ENCODE peak calls at places on chromosomes 7 and 10, in five cellular contexts. One of them, this sample, is unnamed. For H3K4me1, the result is how much of the 10 kb centered on the place peaks cover.

GRCh38 chr10:11488126-11488525 is 123.3 kb downstream of the USP6NL start:
- DNase-seq in ovary: no peak
- DNase-seq in IMR-90: no peak
- DNase-seq in fibroblast of lung: peak
- DNase-seq in transverse colon: no peak
- DNase-seq in this sample: no peak

GRCh38 chr10:70585555-70586243 is 16.8 kb downstream of the PRF1 start:
- DNase-seq in fibroblast of lung: no peak
- DNase-seq in ovary: no peak
- DNase-seq in transverse colon: no peak
- DNase-seq in IMR-90: no peak
- DNase-seq in this sample: no peak

GRCh38 chr10:127029061-127029460 is 123.8 kb downstream of the DOCK1 start:
- DNase-seq in IMR-90: no peak
- DNase-seq in transverse colon: no peak
- DNase-seq in ovary: no peak
- DNase-seq in fibroblast of lung: no peak
- DNase-seq in this sample: no peak

GRCh38 chr10:95755511-95756004 is 405 bp upstream of the ENTPD1 start:
- DNase-seq in transverse colon: peak
- DNase-seq in ovary: no peak
- DNase-seq in IMR-90: no peak
- DNase-seq in fibroblast of lung: no peak
- DNase-seq in this sample: peak

GRCh38 chr7:26293569-26294308 is 2.1 kb downstream of the SNX10 start:
- DNase-seq in ovary: no peak
- DNase-seq in IMR-90: no peak
- DNase-seq in fibroblast of lung: no peak
- DNase-seq in transverse colon: no peak
- DNase-seq in this sample: no peak

GRCh38 chr7:128794020-128794419 is 2.3 kb downstream of the CCDC136 start:
- DNase-seq in fibroblast of lung: no peak
- DNase-seq in IMR-90: no peak
- DNase-seq in transverse colon: no peak
- DNase-seq in ovary: no peak
- DNase-seq in this sample: no peak

GRCh38 chr10:119025336-119025735 is 4.2 kb upstream of the NANOS1 start:
- DNase-seq in IMR-90: peak
- DNase-seq in fibroblast of lung: peak
- DNase-seq in transverse colon: peak
- DNase-seq in ovary: peak
- DNase-seq in this sample: peak

GRCh38 chr10:71486465-71487114 is 89.9 kb downstream of the CDH23 start:
- DNase-seq in ovary: no peak
- DNase-seq in fibroblast of lung: peak
- DNase-seq in IMR-90: peak
- DNase-seq in transverse colon: peak
- DNase-seq in this sample: no peak

GRCh38 chr10:74092372-74092771 is 58.3 kb downstream of the AP3M1 start:
- DNase-seq in IMR-90: peak
- DNase-seq in transverse colon: no peak
- DNase-seq in fibroblast of lung: no peak
- DNase-seq in ovary: no peak
- DNase-seq in this sample: no peak

GRCh38 chr7:129315916-129316315 is 91.1 kb downstream of the AHCYL2 start:
- DNase-seq in IMR-90: no peak
- DNase-seq in ovary: no peak
- DNase-seq in transverse colon: no peak
- DNase-seq in fibroblast of lung: no peak
- DNase-seq in this sample: no peak

GRCh38 chr7:157690058-157690832 is 353.4 kb downstream of the DNAJB6 start:
- DNase-seq in IMR-90: no peak
- DNase-seq in transverse colon: no peak
- DNase-seq in ovary: no peak
- DNase-seq in fibroblast of lung: no peak
- DNase-seq in this sample: no peak

GRCh38 chr7:85497999-85498398 is 311.1 kb upstream of the SEMA3D start:
- DNase-seq in fibroblast of lung: peak
- DNase-seq in IMR-90: no peak
- DNase-seq in ovary: no peak
- DNase-seq in transverse colon: no peak
- DNase-seq in this sample: no peak

GRCh38 chr7:141991144-141991543 is 4.5 kb upstream of the MGAM start:
- DNase-seq in ovary: no peak
- DNase-seq in fibroblast of lung: no peak
- DNase-seq in transverse colon: no peak
- DNase-seq in IMR-90: no peak
- DNase-seq in this sample: no peak

GRCh38 chr7:132394283-132395003 is 181.8 kb downstream of the PLXNA4 start:
- DNase-seq in fibroblast of lung: no peak
- DNase-seq in ovary: no peak
- DNase-seq in IMR-90: no peak
- DNase-seq in transverse colon: no peak
- DNase-seq in this sample: no peak

GRCh38 chr7:75951506-75951905 is 36.6 kb downstream of the POR start:
- DNase-seq in fibroblast of lung: peak
- DNase-seq in IMR-90: peak
- DNase-seq in transverse colon: no peak
- DNase-seq in ovary: no peak
- DNase-seq in this sample: no peak

GRCh38 chr10:73060738-73061635 is 35.7 kb downstream of the P4HA1 start:
- DNase-seq in transverse colon: no peak
- DNase-seq in ovary: no peak
- DNase-seq in IMR-90: peak
- DNase-seq in fibroblast of lung: peak
- DNase-seq in this sample: no peak

GRCh38 chr7:159015894-159016410 is 128.7 kb downstream of the VIPR2 start:
- DNase-seq in fibroblast of lung: no peak
- DNase-seq in IMR-90: no peak
- DNase-seq in ovary: no peak
- DNase-seq in transverse colon: no peak
- DNase-seq in this sample: no peak

GRCh38 chr10:117967149-117967548 is 79.6 kb downstream of the RAB11FIP2 start:
- DNase-seq in IMR-90: no peak
- DNase-seq in ovary: no peak
- DNase-seq in fibroblast of lung: no peak
- DNase-seq in transverse colon: no peak
- DNase-seq in this sample: no peak

GRCh38 chr7:91514591-91514990 is 250.4 kb downstream of the FZD1 start:
- DNase-seq in IMR-90: no peak
- DNase-seq in fibroblast of lung: no peak
- DNase-seq in transverse colon: no peak
- DNase-seq in ovary: no peak
- DNase-seq in this sample: no peak

GRCh38 chr7:106111671-106112117 is 418 bp downstream of the SYPL1 start:
- DNase-seq in IMR-90: no peak
- DNase-seq in ovary: no peak
- DNase-seq in fibroblast of lung: peak
- DNase-seq in transverse colon: peak
- DNase-seq in this sample: no peak

GRCh38 chr10:72690071-72690755 is 1.7 kb upstream of the MCU start:
- DNase-seq in fibroblast of lung: no peak
- DNase-seq in ovary: no peak
- DNase-seq in IMR-90: no peak
- DNase-seq in transverse colon: no peak
- DNase-seq in this sample: no peak

GRCh38 chr10:71975087-71975890 is 11.1 kb downstream of the CHST3 start:
- DNase-seq in ovary: no peak
- DNase-seq in IMR-90: no peak
- DNase-seq in fibroblast of lung: no peak
- DNase-seq in transverse colon: peak
- DNase-seq in this sample: no peak

GRCh38 chr7:5528071-5528814 is 104.6 kb upstream of the TNRC18 start:
- DNase-seq in fibroblast of lung: peak
- DNase-seq in IMR-90: peak
- DNase-seq in transverse colon: peak
- DNase-seq in ovary: peak
- DNase-seq in this sample: no peak

GRCh38 chr7:37942934-37943610 is 22.6 kb downstream of the EPDR1 start:
- DNase-seq in transverse colon: peak
- DNase-seq in IMR-90: no peak
- DNase-seq in ovary: peak
- DNase-seq in fibroblast of lung: peak
- DNase-seq in this sample: no peak

GRCh38 chr7:37947138-37947839 is 26.8 kb downstream of the EPDR1 start:
- DNase-seq in transverse colon: no peak
- DNase-seq in fibroblast of lung: no peak
- DNase-seq in IMR-90: no peak
- DNase-seq in ovary: no peak
- DNase-seq in this sample: no peak

GRCh38 chr7:37943905-37944736 is 23.7 kb downstream of the EPDR1 start:
- DNase-seq in transverse colon: no peak
- DNase-seq in IMR-90: no peak
- DNase-seq in ovary: peak
- DNase-seq in fibroblast of lung: no peak
- DNase-seq in this sample: no peak

GRCh38 chr7:37945336-37945735 is 24.9 kb downstream of the EPDR1 start:
- DNase-seq in ovary: no peak
- DNase-seq in IMR-90: no peak
- DNase-seq in fibroblast of lung: peak
- DNase-seq in transverse colon: no peak
- DNase-seq in this sample: no peak

GRCh38 chr7:37944737-37945054 is 24.3 kb downstream of the EPDR1 start:
- DNase-seq in transverse colon: no peak
- DNase-seq in ovary: no peak
- DNase-seq in IMR-90: no peak
- DNase-seq in fibroblast of lung: no peak
- DNase-seq in this sample: no peak
- H3K27ac ChIP-seq in transverse colon: no peak
- H3K27ac ChIP-seq in ovary: no peak
- H3K27ac ChIP-seq in IMR-90: no peak
- H3K27ac ChIP-seq in fibroblast of lung: no peak
- H3K27ac ChIP-seq in this sample: no peak

DNA sequence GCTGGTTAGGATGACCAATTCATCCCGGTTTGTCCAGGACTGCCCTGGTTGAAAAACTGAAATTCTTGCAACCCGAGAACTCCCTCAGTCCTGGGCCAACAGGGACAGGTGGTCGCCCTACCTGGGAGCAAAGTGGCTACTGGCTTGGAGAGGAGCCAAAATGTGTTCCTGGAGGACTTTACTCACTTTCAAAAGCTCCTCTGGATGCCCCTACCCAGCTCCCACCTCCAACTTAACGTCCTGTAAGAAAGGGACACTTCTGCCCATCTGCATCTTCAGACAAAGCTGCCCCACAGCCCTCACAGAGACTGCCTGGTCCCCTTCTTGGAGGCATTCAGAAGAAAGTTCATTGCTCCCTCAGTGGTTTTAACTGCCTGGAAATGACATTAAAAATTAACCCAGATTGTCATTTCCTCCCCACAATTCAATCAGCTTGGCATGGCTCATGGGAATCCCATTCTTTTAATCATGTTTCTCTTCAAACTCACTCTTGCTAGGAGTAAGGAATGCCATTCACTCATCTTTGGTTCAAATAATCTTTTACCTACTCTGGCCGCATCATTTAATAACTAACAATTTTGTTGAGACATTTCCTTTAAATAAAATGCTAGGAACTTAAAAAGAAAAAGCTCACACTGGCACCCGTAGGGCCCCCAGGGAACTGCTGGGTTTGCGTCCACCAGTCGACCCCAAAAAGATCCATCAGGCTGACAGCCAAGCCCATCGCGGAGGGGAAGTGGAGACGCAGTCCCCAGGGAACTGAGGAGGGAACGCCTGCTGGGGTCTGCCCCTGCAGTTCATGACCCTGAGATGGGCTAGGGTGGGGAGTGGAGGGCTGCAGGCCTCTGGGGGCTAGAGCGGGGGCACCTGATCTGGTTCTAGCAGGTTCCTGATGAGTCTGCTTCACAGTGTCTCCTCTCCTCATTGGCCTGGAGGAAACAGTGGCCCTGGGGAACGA is 24.2 kb upstream of the HSPA12A start:
- DNase-seq in fibroblast of lung: no peak
- DNase-seq in transverse colon: no peak
- DNase-seq in ovary: no peak
- DNase-seq in IMR-90: no peak
- DNase-seq in this sample: no peak
- H3K4me3 ChIP-seq in fibroblast of lung: no peak
- H3K4me3 ChIP-seq in transverse colon: no peak
- H3K4me3 ChIP-seq in ovary: no peak
- H3K4me3 ChIP-seq in IMR-90: no peak
- H3K4me3 ChIP-seq in this sample: no peak

DNA sequence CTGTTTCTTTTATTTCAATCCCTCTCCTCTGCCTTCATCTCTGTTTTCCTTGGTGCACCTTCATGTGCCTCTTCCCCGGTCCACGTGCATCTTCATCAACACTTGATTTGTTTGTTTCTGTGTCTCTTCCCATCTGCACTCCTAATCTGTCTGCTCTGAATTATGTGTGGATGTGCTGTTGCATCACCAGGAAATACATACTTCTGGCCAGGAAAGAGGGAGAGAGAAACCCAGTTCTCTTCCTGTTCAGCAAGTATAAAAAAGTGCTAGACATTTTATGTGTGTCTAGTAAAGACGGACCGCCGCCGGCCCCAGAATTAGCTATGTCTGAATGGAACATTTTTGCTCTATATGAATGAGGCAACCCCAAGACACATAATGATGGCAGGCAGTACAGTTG is 93.8 kb downstream of the CALD1 start:
- DNase-seq in transverse colon: no peak
- DNase-seq in IMR-90: peak
- DNase-seq in ovary: no peak
- DNase-seq in fibroblast of lung: peak
- DNase-seq in this sample: no peak
- H3K4me1 ChIP-seq in transverse colon: under half
- H3K4me1 ChIP-seq in IMR-90: under half
- H3K4me1 ChIP-seq in ovary: under half
- H3K4me1 ChIP-seq in fibroblast of lung: under half
- H3K4me1 ChIP-seq in this sample: half or more

DNA sequence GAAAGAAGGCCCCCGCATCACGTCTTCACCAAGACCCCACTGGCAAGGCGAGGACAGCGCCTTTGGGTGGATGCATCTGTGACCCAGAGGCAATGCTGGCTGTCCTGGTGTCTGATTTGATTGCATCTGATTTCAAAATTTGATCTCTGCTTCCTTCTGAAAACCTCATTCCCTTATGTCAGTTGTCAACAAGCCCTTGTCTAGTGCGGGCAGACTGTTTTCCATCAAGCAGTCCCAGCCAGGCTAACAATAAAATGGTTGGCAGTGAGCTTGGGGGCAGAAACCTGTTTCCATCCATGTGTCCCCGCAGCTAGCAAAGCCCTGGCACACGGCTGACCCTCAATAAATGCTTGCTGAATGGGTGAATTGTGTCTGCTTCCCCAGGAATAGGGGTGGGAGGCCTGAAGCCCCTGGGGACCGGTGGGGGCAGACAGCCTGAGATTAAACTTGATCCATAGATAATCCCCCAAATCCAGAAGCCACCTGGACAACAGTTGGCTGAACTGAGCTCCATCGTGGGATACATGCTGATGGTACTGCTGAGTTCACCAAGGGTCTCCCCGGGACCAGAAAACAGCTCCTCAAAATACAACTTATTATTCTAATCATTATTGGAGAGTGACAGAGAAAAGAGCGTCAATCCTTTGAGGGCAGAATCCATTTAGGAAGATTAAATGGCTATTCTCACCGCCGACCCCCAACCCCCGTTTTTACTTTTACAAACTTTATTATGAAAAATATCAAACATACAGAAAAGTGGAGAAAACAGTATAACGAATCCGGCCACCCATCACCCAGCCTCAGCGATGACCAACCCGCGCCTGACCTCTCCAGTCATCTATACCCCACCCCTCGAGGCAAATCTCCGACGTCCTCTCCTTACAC is 912 bp upstream of the DUSP5 start:
- DNase-seq in IMR-90: no peak
- DNase-seq in fibroblast of lung: peak
- DNase-seq in ovary: no peak
- DNase-seq in transverse colon: no peak
- DNase-seq in this sample: no peak
- H3K27ac ChIP-seq in IMR-90: peak
- H3K27ac ChIP-seq in fibroblast of lung: peak
- H3K27ac ChIP-seq in ovary: peak
- H3K27ac ChIP-seq in transverse colon: peak
- H3K27ac ChIP-seq in this sample: peak